ENCODE peak calls at places on chromosome 9, in six cellular contexts. One of them, this sample, is unnamed.

GRCh38 chr9:117250610-117251215 is 164.1 kb downstream of the ASTN2 start:
- DNase-seq in aorta: no peak
- DNase-seq in Right ventricle myocardium superior: no peak
- DNase-seq in stimulated activated CD4-positive, alpha-beta T cell treated with anti-CD3 and anti-CD28 coated beads, TNF-alpha, amount 100 ng/mL, for 1 hour: no peak
- DNase-seq in smooth muscle cell of the brain vasculature: no peak
- DNase-seq in A549: no peak
- DNase-seq in this sample: no peak

GRCh38 chr9:135294826-135295225 is 184.8 kb upstream of the PPP1R26 start:
- DNase-seq in A549: peak; percentile 33
- DNase-seq in Right ventricle myocardium superior: no peak
- DNase-seq in aorta: no peak
- DNase-seq in stimulated activated CD4-positive, alpha-beta T cell treated with anti-CD3 and anti-CD28 coated beads, TNF-alpha, amount 100 ng/mL, for 1 hour: no peak
- DNase-seq in smooth muscle cell of the brain vasculature: no peak
- DNase-seq in this sample: no peak

GRCh38 chr9:110148384-110148783 is 59.6 kb downstream of the C9orf152 start:
- DNase-seq in stimulated activated CD4-positive, alpha-beta T cell treated with anti-CD3 and anti-CD28 coated beads, TNF-alpha, amount 100 ng/mL, for 1 hour: no peak
- DNase-seq in smooth muscle cell of the brain vasculature: no peak
- DNase-seq in Right ventricle myocardium superior: no peak
- DNase-seq in aorta: no peak
- DNase-seq in A549: no peak
- DNase-seq in this sample: no peak

GRCh38 chr9:78030553-78031270 is 899 bp downstream of the GNAQ start:
- DNase-seq in smooth muscle cell of the brain vasculature: no peak
- DNase-seq in stimulated activated CD4-positive, alpha-beta T cell treated with anti-CD3 and anti-CD28 coated beads, TNF-alpha, amount 100 ng/mL, for 1 hour: peak; percentile 22
- DNase-seq in Right ventricle myocardium superior: peak; percentile 72
- DNase-seq in aorta: peak; percentile 78
- DNase-seq in A549: peak; percentile 52
- DNase-seq in this sample: no peak

GRCh38 chr9:4117835-4118610 is 181.8 kb downstream of the GLIS3 start:
- DNase-seq in smooth muscle cell of the brain vasculature: no peak
- DNase-seq in stimulated activated CD4-positive, alpha-beta T cell treated with anti-CD3 and anti-CD28 coated beads, TNF-alpha, amount 100 ng/mL, for 1 hour: peak; percentile 2
- DNase-seq in aorta: peak; percentile 52
- DNase-seq in Right ventricle myocardium superior: peak; percentile 49
- DNase-seq in A549: peak; percentile 31
- DNase-seq in this sample: no peak

GRCh38 chr9:98975838-98976237 is 32.1 kb downstream of the COL15A1 start:
- DNase-seq in smooth muscle cell of the brain vasculature: no peak
- DNase-seq in aorta: no peak
- DNase-seq in Right ventricle myocardium superior: no peak
- DNase-seq in stimulated activated CD4-positive, alpha-beta T cell treated with anti-CD3 and anti-CD28 coated beads, TNF-alpha, amount 100 ng/mL, for 1 hour: no peak
- DNase-seq in A549: no peak
- DNase-seq in this sample: no peak

GRCh38 chr9:33180526-33181184 is 13.5 kb upstream of the B4GALT1 start:
- DNase-seq in Right ventricle myocardium superior: no peak
- DNase-seq in smooth muscle cell of the brain vasculature: no peak
- DNase-seq in stimulated activated CD4-positive, alpha-beta T cell treated with anti-CD3 and anti-CD28 coated beads, TNF-alpha, amount 100 ng/mL, for 1 hour: no peak
- DNase-seq in A549: no peak
- DNase-seq in aorta: no peak
- DNase-seq in this sample: no peak

GRCh38 chr9:121914017-121914595 is 179.0 kb downstream of the TTLL11 start:
- DNase-seq in stimulated activated CD4-positive, alpha-beta T cell treated with anti-CD3 and anti-CD28 coated beads, TNF-alpha, amount 100 ng/mL, for 1 hour: no peak
- DNase-seq in smooth muscle cell of the brain vasculature: no peak
- DNase-seq in Right ventricle myocardium superior: no peak
- DNase-seq in aorta: no peak
- DNase-seq in A549: no peak
- DNase-seq in this sample: no peak

GRCh38 chr9:13279284-13280162 is at the start of gene MPDZ:
- DNase-seq in Right ventricle myocardium superior: peak; percentile 82
- DNase-seq in aorta: peak; percentile 72
- DNase-seq in A549: peak; percentile 77
- DNase-seq in smooth muscle cell of the brain vasculature: peak; percentile 46
- DNase-seq in stimulated activated CD4-positive, alpha-beta T cell treated with anti-CD3 and anti-CD28 coated beads, TNF-alpha, amount 100 ng/mL, for 1 hour: no peak
- DNase-seq in this sample: peak; percentile 27

GRCh38 chr9:27683181-27683580 is 109.9 kb upstream of the C9orf72 start:
- DNase-seq in A549: no peak
- DNase-seq in aorta: no peak
- DNase-seq in smooth muscle cell of the brain vasculature: no peak
- DNase-seq in Right ventricle myocardium superior: no peak
- DNase-seq in stimulated activated CD4-positive, alpha-beta T cell treated with anti-CD3 and anti-CD28 coated beads, TNF-alpha, amount 100 ng/mL, for 1 hour: no peak
- DNase-seq in this sample: no peak

GRCh38 chr9:112170235-112170634 is 4.9 kb downstream of the SUSD1 start:
- DNase-seq in stimulated activated CD4-positive, alpha-beta T cell treated with anti-CD3 and anti-CD28 coated beads, TNF-alpha, amount 100 ng/mL, for 1 hour: no peak
- DNase-seq in Right ventricle myocardium superior: no peak
- DNase-seq in aorta: no peak
- DNase-seq in A549: no peak
- DNase-seq in smooth muscle cell of the brain vasculature: no peak
- DNase-seq in this sample: no peak

GRCh38 chr9:113574381-113575262 is 111.1 kb downstream of the RGS3 start:
- DNase-seq in Right ventricle myocardium superior: peak; percentile 20
- DNase-seq in smooth muscle cell of the brain vasculature: no peak
- DNase-seq in aorta: no peak
- DNase-seq in stimulated activated CD4-positive, alpha-beta T cell treated with anti-CD3 and anti-CD28 coated beads, TNF-alpha, amount 100 ng/mL, for 1 hour: no peak
- DNase-seq in A549: no peak
- DNase-seq in this sample: no peak

GRCh38 chr9:78272307-78272706 is 24.6 kb upstream of the PSAT1 start:
- DNase-seq in stimulated activated CD4-positive, alpha-beta T cell treated with anti-CD3 and anti-CD28 coated beads, TNF-alpha, amount 100 ng/mL, for 1 hour: no peak
- DNase-seq in A549: no peak
- DNase-seq in Right ventricle myocardium superior: no peak
- DNase-seq in aorta: no peak
- DNase-seq in smooth muscle cell of the brain vasculature: no peak
- DNase-seq in this sample: no peak

GRCh38 chr9:109487247-109487646 is 10.9 kb downstream of the PTPN3 start:
- DNase-seq in aorta: no peak
- DNase-seq in Right ventricle myocardium superior: no peak
- DNase-seq in smooth muscle cell of the brain vasculature: no peak
- DNase-seq in A549: no peak
- DNase-seq in stimulated activated CD4-positive, alpha-beta T cell treated with anti-CD3 and anti-CD28 coated beads, TNF-alpha, amount 100 ng/mL, for 1 hour: no peak
- DNase-seq in this sample: no peak

GRCh38 chr9:131330814-131331600 is 41.5 kb downstream of the PLPP7 start:
- DNase-seq in smooth muscle cell of the brain vasculature: no peak
- DNase-seq in A549: no peak
- DNase-seq in stimulated activated CD4-positive, alpha-beta T cell treated with anti-CD3 and anti-CD28 coated beads, TNF-alpha, amount 100 ng/mL, for 1 hour: no peak
- DNase-seq in aorta: no peak
- DNase-seq in Right ventricle myocardium superior: peak; percentile 60
- DNase-seq in this sample: no peak

GRCh38 chr9:136372561-136373299 is 739 bp downstream of the CARD9 start:
- DNase-seq in smooth muscle cell of the brain vasculature: peak; percentile 43
- DNase-seq in aorta: peak; percentile 89
- DNase-seq in stimulated activated CD4-positive, alpha-beta T cell treated with anti-CD3 and anti-CD28 coated beads, TNF-alpha, amount 100 ng/mL, for 1 hour: no peak
- DNase-seq in A549: peak; percentile 51
- DNase-seq in Right ventricle myocardium superior: peak; percentile 85
- DNase-seq in this sample: peak; percentile 34

GRCh38 chr9:112755059-112755458 is 4.5 kb downstream of the SNX30 start:
- DNase-seq in Right ventricle myocardium superior: no peak
- DNase-seq in A549: no peak
- DNase-seq in smooth muscle cell of the brain vasculature: no peak
- DNase-seq in stimulated activated CD4-positive, alpha-beta T cell treated with anti-CD3 and anti-CD28 coated beads, TNF-alpha, amount 100 ng/mL, for 1 hour: no peak
- DNase-seq in aorta: no peak
- DNase-seq in this sample: no peak

GRCh38 chr9:77899679-77900354 is 131.8 kb downstream of the GNAQ start:
- DNase-seq in A549: no peak
- DNase-seq in Right ventricle myocardium superior: no peak
- DNase-seq in stimulated activated CD4-positive, alpha-beta T cell treated with anti-CD3 and anti-CD28 coated beads, TNF-alpha, amount 100 ng/mL, for 1 hour: no peak
- DNase-seq in smooth muscle cell of the brain vasculature: no peak
- DNase-seq in aorta: no peak
- DNase-seq in this sample: peak; percentile 11

GRCh38 chr9:93340091-93340490 is 111.4 kb upstream of the FAM120A start:
- DNase-seq in stimulated activated CD4-positive, alpha-beta T cell treated with anti-CD3 and anti-CD28 coated beads, TNF-alpha, amount 100 ng/mL, for 1 hour: no peak
- DNase-seq in smooth muscle cell of the brain vasculature: no peak
- DNase-seq in Right ventricle myocardium superior: no peak
- DNase-seq in aorta: no peak
- DNase-seq in A549: no peak
- DNase-seq in this sample: no peak

GRCh38 chr9:70352802-70353201 is 61.7 kb downstream of the KLF9 start:
- DNase-seq in aorta: no peak
- DNase-seq in stimulated activated CD4-positive, alpha-beta T cell treated with anti-CD3 and anti-CD28 coated beads, TNF-alpha, amount 100 ng/mL, for 1 hour: no peak
- DNase-seq in smooth muscle cell of the brain vasculature: no peak
- DNase-seq in Right ventricle myocardium superior: no peak
- DNase-seq in A549: peak; percentile 9
- DNase-seq in this sample: no peak

GRCh38 chr9:81718244-81718643 is 28.9 kb upstream of the TLE1 start:
- DNase-seq in aorta: no peak
- DNase-seq in smooth muscle cell of the brain vasculature: no peak
- DNase-seq in Right ventricle myocardium superior: no peak
- DNase-seq in A549: no peak
- DNase-seq in stimulated activated CD4-positive, alpha-beta T cell treated with anti-CD3 and anti-CD28 coated beads, TNF-alpha, amount 100 ng/mL, for 1 hour: no peak
- DNase-seq in this sample: no peak

GRCh38 chr9:119667163-119667562 is 297.9 kb upstream of the BRINP1 start:
- DNase-seq in aorta: no peak
- DNase-seq in A549: no peak
- DNase-seq in Right ventricle myocardium superior: no peak
- DNase-seq in smooth muscle cell of the brain vasculature: no peak
- DNase-seq in stimulated activated CD4-positive, alpha-beta T cell treated with anti-CD3 and anti-CD28 coated beads, TNF-alpha, amount 100 ng/mL, for 1 hour: no peak
- DNase-seq in this sample: no peak

GRCh38 chr9:134406366-134407122 is 80.3 kb downstream of the RXRA start:
- DNase-seq in stimulated activated CD4-positive, alpha-beta T cell treated with anti-CD3 and anti-CD28 coated beads, TNF-alpha, amount 100 ng/mL, for 1 hour: no peak
- DNase-seq in A549: peak; percentile 66
- DNase-seq in Right ventricle myocardium superior: peak; percentile 72
- DNase-seq in aorta: peak; percentile 75
- DNase-seq in smooth muscle cell of the brain vasculature: no peak
- DNase-seq in this sample: no peak

GRCh38 chr9:20243866-20244647 is 378.2 kb downstream of the MLLT3 start:
- DNase-seq in aorta: no peak
- DNase-seq in smooth muscle cell of the brain vasculature: no peak
- DNase-seq in stimulated activated CD4-positive, alpha-beta T cell treated with anti-CD3 and anti-CD28 coated beads, TNF-alpha, amount 100 ng/mL, for 1 hour: no peak
- DNase-seq in A549: no peak
- DNase-seq in Right ventricle myocardium superior: no peak
- DNase-seq in this sample: no peak

GRCh38 chr9:68727588-68728129 is 22.6 kb downstream of the PIP5K1B start:
- DNase-seq in smooth muscle cell of the brain vasculature: no peak
- DNase-seq in stimulated activated CD4-positive, alpha-beta T cell treated with anti-CD3 and anti-CD28 coated beads, TNF-alpha, amount 100 ng/mL, for 1 hour: no peak
- DNase-seq in aorta: no peak
- DNase-seq in A549: no peak
- DNase-seq in Right ventricle myocardium superior: peak; percentile 47
- DNase-seq in this sample: no peak

GRCh38 chr9:108698801-108699200 is 157.0 kb downstream of the ACTL7B start:
- DNase-seq in stimulated activated CD4-positive, alpha-beta T cell treated with anti-CD3 and anti-CD28 coated beads, TNF-alpha, amount 100 ng/mL, for 1 hour: no peak
- DNase-seq in aorta: no peak
- DNase-seq in A549: no peak
- DNase-seq in Right ventricle myocardium superior: no peak
- DNase-seq in smooth muscle cell of the brain vasculature: no peak
- DNase-seq in this sample: no peak

GRCh38 chr9:127384016-127384730 is 12.8 kb upstream of the SLC2A8 start:
- DNase-seq in aorta: no peak
- DNase-seq in smooth muscle cell of the brain vasculature: no peak
- DNase-seq in stimulated activated CD4-positive, alpha-beta T cell treated with anti-CD3 and anti-CD28 coated beads, TNF-alpha, amount 100 ng/mL, for 1 hour: no peak
- DNase-seq in Right ventricle myocardium superior: no peak
- DNase-seq in A549: no peak
- DNase-seq in this sample: no peak

GRCh38 chr9:69376651-69377050 is 51.6 kb downstream of the ENTREP1 start:
- DNase-seq in A549: peak; percentile 4
- DNase-seq in stimulated activated CD4-positive, alpha-beta T cell treated with anti-CD3 and anti-CD28 coated beads, TNF-alpha, amount 100 ng/mL, for 1 hour: no peak
- DNase-seq in smooth muscle cell of the brain vasculature: peak; percentile 23
- DNase-seq in Right ventricle myocardium superior: no peak
- DNase-seq in aorta: peak; percentile 73
- DNase-seq in this sample: peak; percentile 29

GRCh38 chr9:126160067-126160853 is 166.4 kb upstream of the MVB12B start:
- DNase-seq in A549: no peak
- DNase-seq in smooth muscle cell of the brain vasculature: no peak
- DNase-seq in aorta: no peak
- DNase-seq in stimulated activated CD4-positive, alpha-beta T cell treated with anti-CD3 and anti-CD28 coated beads, TNF-alpha, amount 100 ng/mL, for 1 hour: no peak
- DNase-seq in Right ventricle myocardium superior: no peak
- DNase-seq in this sample: no peak

GRCh38 chr9:99296375-99296951 is 74.4 kb downstream of the SEC61B start:
- DNase-seq in Right ventricle myocardium superior: no peak
- DNase-seq in stimulated activated CD4-positive, alpha-beta T cell treated with anti-CD3 and anti-CD28 coated beads, TNF-alpha, amount 100 ng/mL, for 1 hour: peak; percentile 9
- DNase-seq in A549: no peak
- DNase-seq in smooth muscle cell of the brain vasculature: no peak
- DNase-seq in aorta: peak; percentile 53
- DNase-seq in this sample: no peak

GRCh38 chr9:83327750-83328622 is 210.2 kb downstream of the FRMD3 start:
- DNase-seq in stimulated activated CD4-positive, alpha-beta T cell treated with anti-CD3 and anti-CD28 coated beads, TNF-alpha, amount 100 ng/mL, for 1 hour: no peak
- DNase-seq in A549: no peak
- DNase-seq in Right ventricle myocardium superior: no peak
- DNase-seq in aorta: no peak
- DNase-seq in smooth muscle cell of the brain vasculature: no peak
- DNase-seq in this sample: no peak